ENCODE peak calls at places on chromosomes 4 and X, in six cellular contexts. One of them, this sample, is unnamed.
A peak's percentile ranks its signal among the peaks of the same experiment; 100 is the strongest.

GRCh38 chr4:30716671-30717207 is 3.4 kb upstream of the PCDH7 start:
- DNase-seq in A549: peak; percentile 1
- DNase-seq in H1: no peak
- DNase-seq in K562: no peak
- DNase-seq in HepG2: no peak
- DNase-seq in GM12878: no peak
- DNase-seq in this sample: no peak

GRCh38 chrX:20270557-20270880 is 3.8 kb upstream of the RPS6KA3 start:
- DNase-seq in GM12878: no peak
- DNase-seq in A549: no peak
- DNase-seq in HepG2: peak; percentile 61
- DNase-seq in H1: no peak
- DNase-seq in K562: no peak
- DNase-seq in this sample: no peak

GRCh38 chr4:75895744-75896314 is 6.4 kb downstream of the PPEF2 start:
- DNase-seq in H1: no peak
- DNase-seq in HepG2: peak; percentile 52
- DNase-seq in K562: peak; percentile 65
- DNase-seq in A549: peak; percentile 15
- DNase-seq in GM12878: no peak
- DNase-seq in this sample: peak; percentile 50

GRCh38 chrX:148382983-148383382 is 117.4 kb upstream of the AFF2 start:
- DNase-seq in K562: no peak
- DNase-seq in GM12878: no peak
- DNase-seq in A549: no peak
- DNase-seq in HepG2: no peak
- DNase-seq in H1: no peak
- DNase-seq in this sample: no peak

GRCh38 chr4:41331224-41331623 is 74.5 kb downstream of the UCHL1 start:
- DNase-seq in HepG2: no peak
- DNase-seq in K562: no peak
- DNase-seq in A549: no peak
- DNase-seq in H1: no peak
- DNase-seq in GM12878: no peak
- DNase-seq in this sample: no peak

GRCh38 chr4:88623097-88623496 is 30.8 kb downstream of the HERC3 start:
- DNase-seq in A549: peak; percentile 48
- DNase-seq in HepG2: peak; percentile 24
- DNase-seq in K562: no peak
- DNase-seq in H1: no peak
- DNase-seq in GM12878: no peak
- DNase-seq in this sample: no peak

GRCh38 chrX:123696334-123696733 is 36.5 kb downstream of the THOC2 start:
- DNase-seq in A549: no peak
- DNase-seq in HepG2: no peak
- DNase-seq in GM12878: no peak
- DNase-seq in K562: no peak
- DNase-seq in H1: no peak
- DNase-seq in this sample: no peak

GRCh38 chr4:138757432-138757831 is 258.1 kb upstream of the NOCT start:
- DNase-seq in GM12878: no peak
- DNase-seq in A549: no peak
- DNase-seq in K562: no peak
- DNase-seq in H1: no peak
- DNase-seq in HepG2: no peak
- DNase-seq in this sample: no peak

GRCh38 chr4:106746451-106746850 is 289.7 kb downstream of the DKK2 start:
- DNase-seq in GM12878: no peak
- DNase-seq in A549: no peak
- DNase-seq in H1: no peak
- DNase-seq in HepG2: no peak
- DNase-seq in K562: no peak
- DNase-seq in this sample: no peak

GRCh38 chr4:164536829-164537228 is 217.1 kb upstream of the SMIM31 start:
- DNase-seq in GM12878: no peak
- DNase-seq in A549: no peak
- DNase-seq in K562: no peak
- DNase-seq in H1: no peak
- DNase-seq in HepG2: peak; percentile 2
- DNase-seq in this sample: no peak

GRCh38 chrX:49272426-49272825 is 2.8 kb downstream of the PPP1R3F start:
- DNase-seq in H1: no peak
- DNase-seq in HepG2: no peak
- DNase-seq in GM12878: no peak
- DNase-seq in A549: no peak
- DNase-seq in K562: no peak
- DNase-seq in this sample: no peak

GRCh38 chrX:85897376-85898110 is 149.8 kb downstream of the CHM start:
- DNase-seq in H1: no peak
- DNase-seq in K562: peak; percentile 4
- DNase-seq in GM12878: no peak
- DNase-seq in A549: no peak
- DNase-seq in HepG2: no peak
- DNase-seq in this sample: no peak

GRCh38 chrX:154534526-154535322 is 11.9 kb downstream of the G6PD start:
- DNase-seq in H1: peak; percentile 54
- DNase-seq in A549: peak; percentile 59
- DNase-seq in HepG2: peak; percentile 56
- DNase-seq in GM12878: peak; percentile 38
- DNase-seq in K562: peak; percentile 75
- DNase-seq in this sample: peak; percentile 95

GRCh38 chr4:41361831-41362646 is 105.3 kb downstream of the UCHL1 start:
- DNase-seq in A549: no peak
- DNase-seq in H1: no peak
- DNase-seq in HepG2: no peak
- DNase-seq in K562: no peak
- DNase-seq in GM12878: no peak
- DNase-seq in this sample: peak; percentile 39

GRCh38 chr4:829291-829690 is 3.4 kb upstream of the CPLX1 start:
- DNase-seq in GM12878: no peak
- DNase-seq in K562: no peak
- DNase-seq in H1: no peak
- DNase-seq in A549: no peak
- DNase-seq in HepG2: no peak
- DNase-seq in this sample: no peak

GRCh38 chrX:17414839-17415238 is 39.8 kb downstream of the NHS start:
- DNase-seq in HepG2: no peak
- DNase-seq in A549: no peak
- DNase-seq in K562: no peak
- DNase-seq in H1: no peak
- DNase-seq in GM12878: no peak
- DNase-seq in this sample: no peak
- TF ChIP-seq CHD2 in HepG2: no peak
- TF ChIP-seq CHD2 in A549: no peak
- TF ChIP-seq CHD2 in K562: no peak
- TF ChIP-seq CHD2 in H1: no peak
- TF ChIP-seq CHD2 in GM12878: no peak
- TF ChIP-seq CHD2 in this sample: no peak

GRCh38 chr4:100880012-100880411 is 362.2 kb upstream of the EMCN start:
- DNase-seq in K562: no peak
- DNase-seq in GM12878: no peak
- DNase-seq in HepG2: no peak
- DNase-seq in H1: no peak
- DNase-seq in A549: no peak
- DNase-seq in this sample: no peak

GRCh38 chr4:100879471-100879870 is 361.6 kb upstream of the EMCN start:
- DNase-seq in H1: no peak
- DNase-seq in A549: no peak
- DNase-seq in GM12878: no peak
- DNase-seq in HepG2: no peak
- DNase-seq in K562: no peak
- DNase-seq in this sample: no peak

GRCh38 chr4:100881283-100881682 is 363.5 kb upstream of the EMCN start:
- DNase-seq in A549: no peak
- DNase-seq in K562: no peak
- DNase-seq in HepG2: no peak
- DNase-seq in GM12878: no peak
- DNase-seq in H1: no peak
- DNase-seq in this sample: no peak

GRCh38 chr4:100882661-100883060 is 364.8 kb upstream of the EMCN start:
- DNase-seq in HepG2: no peak
- DNase-seq in H1: no peak
- DNase-seq in GM12878: no peak
- DNase-seq in K562: no peak
- DNase-seq in A549: no peak
- DNase-seq in this sample: no peak
- TF ChIP-seq CHD2 in HepG2: no peak
- TF ChIP-seq CHD2 in H1: no peak
- TF ChIP-seq CHD2 in GM12878: no peak
- TF ChIP-seq CHD2 in K562: no peak
- TF ChIP-seq CHD2 in A549: no peak
- TF ChIP-seq CHD2 in this sample: no peak

GRCh38 chrX:64192040-64192439 is 13.5 kb downstream of the AMER1 start:
- DNase-seq in HepG2: no peak
- DNase-seq in H1: no peak
- DNase-seq in GM12878: no peak
- DNase-seq in A549: no peak
- DNase-seq in K562: no peak
- DNase-seq in this sample: no peak
- TF ChIP-seq CHD2 in HepG2: no peak
- TF ChIP-seq CHD2 in H1: no peak
- TF ChIP-seq CHD2 in GM12878: no peak
- TF ChIP-seq CHD2 in A549: no peak
- TF ChIP-seq CHD2 in K562: no peak
- TF ChIP-seq CHD2 in this sample: no peak

DNA sequence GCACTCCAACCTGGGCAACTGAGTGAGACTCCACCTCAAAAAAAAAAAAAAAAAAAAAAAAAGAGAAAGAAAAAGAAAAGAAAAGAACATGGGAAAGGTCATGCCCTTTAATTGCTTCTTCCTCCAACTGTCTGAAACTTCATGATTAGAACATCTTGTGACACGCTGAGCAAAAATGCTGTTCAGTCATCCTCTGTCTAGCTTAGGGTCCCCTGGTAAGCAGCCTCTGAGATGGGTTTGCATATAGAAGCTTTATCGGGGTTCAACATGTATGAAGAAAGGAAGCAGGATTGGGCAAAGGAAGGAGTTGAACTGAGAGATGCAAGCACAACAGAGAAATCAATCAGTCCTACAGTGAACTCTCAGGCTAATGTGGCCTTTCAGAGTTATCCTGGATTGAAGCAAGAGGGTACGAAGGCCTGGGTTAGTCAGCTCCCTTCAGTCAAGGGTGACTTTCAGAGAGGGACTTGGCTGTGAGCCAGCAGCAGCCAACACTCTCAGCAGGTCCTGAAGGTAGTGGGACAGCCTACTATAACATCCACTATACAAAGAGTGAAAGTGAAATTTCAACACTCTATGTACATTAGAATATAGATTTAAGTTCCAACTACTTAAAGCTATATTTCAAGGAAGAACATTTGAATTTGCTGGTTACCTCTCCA is 11.4 kb downstream of the MAOB start:
- DNase-seq in H1: no peak
- DNase-seq in K562: no peak
- DNase-seq in A549: no peak
- DNase-seq in HepG2: no peak
- DNase-seq in GM12878: no peak
- DNase-seq in this sample: no peak
- TF ChIP-seq CHD2 in H1: no peak
- TF ChIP-seq CHD2 in K562: no peak
- TF ChIP-seq CHD2 in A549: no peak
- TF ChIP-seq CHD2 in HepG2: no peak
- TF ChIP-seq CHD2 in GM12878: no peak
- TF ChIP-seq CHD2 in this sample: no peak

DNA sequence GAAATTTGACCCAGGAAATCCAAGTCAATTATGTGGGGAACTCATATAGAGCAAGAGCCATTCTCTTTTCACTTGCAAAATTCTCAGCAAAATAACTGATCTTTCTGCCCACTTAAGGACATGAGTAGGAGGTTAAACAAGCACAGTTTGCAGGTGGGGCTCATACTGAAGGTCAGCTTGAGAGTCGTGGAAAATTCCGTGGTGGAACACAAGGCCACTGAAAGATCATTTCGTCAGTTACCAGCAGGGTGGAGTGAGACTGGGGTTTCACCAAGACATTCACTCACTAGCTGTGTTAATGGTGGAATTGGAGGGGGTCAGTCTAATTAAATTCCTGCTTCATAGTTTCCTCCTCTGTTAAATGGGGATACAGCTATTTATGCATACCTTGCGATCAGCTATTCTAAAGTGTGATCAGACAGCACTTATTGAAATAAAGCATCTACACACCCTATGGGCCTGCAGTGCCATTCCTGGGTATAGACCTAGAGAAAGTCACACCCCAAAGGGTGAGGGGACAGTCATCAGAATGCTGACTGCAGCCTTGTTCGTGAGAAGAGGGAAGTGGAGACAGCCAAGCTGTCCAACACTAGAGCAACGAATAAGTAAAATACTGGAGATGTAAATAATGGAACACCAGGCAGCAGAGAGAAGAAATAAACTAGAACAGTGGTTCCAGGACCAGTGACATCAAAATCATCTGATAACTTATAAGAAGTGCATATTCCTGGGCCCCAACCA is 42.7 kb upstream of the CLNK start:
- DNase-seq in A549: no peak
- DNase-seq in GM12878: no peak
- DNase-seq in H1: no peak
- DNase-seq in K562: no peak
- DNase-seq in HepG2: no peak
- DNase-seq in this sample: no peak
- TF ChIP-seq CHD2 in A549: no peak
- TF ChIP-seq CHD2 in GM12878: no peak
- TF ChIP-seq CHD2 in H1: no peak
- TF ChIP-seq CHD2 in K562: no peak
- TF ChIP-seq CHD2 in HepG2: no peak
- TF ChIP-seq CHD2 in this sample: no peak

GRCh38 chr4:156019238-156019637 is 65.6 kb upstream of the CTSO start:
- DNase-seq in A549: no peak
- DNase-seq in GM12878: no peak
- DNase-seq in H1: no peak
- DNase-seq in HepG2: no peak
- DNase-seq in K562: no peak
- DNase-seq in this sample: no peak

DNA sequence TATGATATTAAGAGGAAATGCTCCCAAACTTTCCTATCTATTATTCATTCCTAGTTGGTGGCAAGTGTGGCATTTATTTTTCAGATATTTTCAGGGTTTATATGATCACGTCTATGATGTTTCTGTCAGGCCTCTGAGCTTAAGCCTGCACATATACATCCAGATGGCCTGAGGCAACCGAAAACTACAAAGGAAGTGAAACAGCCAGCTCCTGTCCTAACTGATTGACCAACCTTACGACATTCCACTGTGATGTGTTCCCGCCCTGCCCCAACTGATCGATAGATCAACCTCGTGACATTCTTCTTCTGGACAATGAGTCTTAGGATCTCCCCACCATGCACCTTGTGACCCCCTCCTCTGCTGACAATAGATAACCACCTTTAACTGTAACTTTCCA is 67.6 kb upstream of the CTSO start:
- DNase-seq in GM12878: no peak
- DNase-seq in A549: no peak
- DNase-seq in H1: no peak
- DNase-seq in K562: no peak
- DNase-seq in HepG2: no peak
- DNase-seq in this sample: no peak
- TF ChIP-seq CHD2 in GM12878: no peak
- TF ChIP-seq CHD2 in A549: no peak
- TF ChIP-seq CHD2 in H1: no peak
- TF ChIP-seq CHD2 in K562: no peak
- TF ChIP-seq CHD2 in HepG2: no peak
- TF ChIP-seq CHD2 in this sample: no peak

GRCh38 chr4:8862800-8863758 is 8.6 kb downstream of the HMX1 start:
- DNase-seq in K562: no peak
- DNase-seq in H1: no peak
- DNase-seq in GM12878: no peak
- DNase-seq in HepG2: no peak
- DNase-seq in A549: no peak
- DNase-seq in this sample: no peak
- TF ChIP-seq CHD2 in K562: no peak
- TF ChIP-seq CHD2 in H1: no peak
- TF ChIP-seq CHD2 in GM12878: no peak
- TF ChIP-seq CHD2 in HepG2: no peak
- TF ChIP-seq CHD2 in A549: no peak
- TF ChIP-seq CHD2 in this sample: no peak

This sample was measured in SK-N-SH.